ENCODE peak calls at places on chromosomes 1 and 21, in four cellular contexts. W, K, R and Z are unnamed samples.

GRCh38 chr1:54854376-54855020 is 32.5 kb downstream of the DHCR24 start:
- DNase-seq in W (no peak), K (no peak), R (no peak), Z (no peak)

GRCh38 chr1:26318338-26319064 is 743 bp downstream of the CD52 start:
- DNase-seq in W (no peak), K (peak; percentile 76), R (no peak), Z (no peak)

GRCh38 chr1:97827887-97828286 is 92.9 kb downstream of the DPYD start:
- DNase-seq in W (peak; percentile 63), K (peak; percentile 9), R (no peak), Z (peak; percentile 36)

GRCh38 chr1:67390041-67390887 is 39.9 kb downstream of the SERBP1 start:
- DNase-seq in W (no peak), K (no peak), R (peak; percentile 75), Z (no peak)

GRCh38 chr1:246151796-246152434 is 355.2 kb downstream of the SMYD3 start:
- DNase-seq in W (peak; percentile 67), K (no peak), R (peak; percentile 24), Z (peak; percentile 37)

GRCh38 chr1:243539636-243540035 is 283.8 kb downstream of the SDCCAG8 start:
- DNase-seq in W (no peak), K (no peak), R (no peak), Z (no peak)

GRCh38 chr1:117161887-117162286 is 40.3 kb upstream of the TRIM45 start:
- DNase-seq in W (no peak), K (no peak), R (no peak), Z (no peak)

GRCh38 chr1:53286950-53287349 is 40.9 kb downstream of the LRP8 start:
- DNase-seq in W (no peak), K (no peak), R (no peak), Z (peak; percentile 72)

GRCh38 chr1:23198373-23198772 is 18.9 kb downstream of the HTR1D start:
- DNase-seq in W (no peak), K (no peak), R (peak; percentile 92), Z (no peak)

GRCh38 chr1:206935491-206936067 is 10.7 kb downstream of the PIGR start:
- DNase-seq in W (peak; percentile 87), K (peak; percentile 63), R (peak; percentile 1), Z (peak; percentile 69)

GRCh38 chr1:109084563-109085517 is 5.7 kb upstream of the TMEM167B start:
- DNase-seq in W (no peak), K (no peak), R (peak; percentile 49), Z (no peak)

GRCh38 chr1:7690496-7691182 is 80.5 kb upstream of the VAMP3 start:
- DNase-seq in W (no peak), K (no peak), R (no peak), Z (no peak)

GRCh38 chr1:107262472-107263286 is 121.8 kb downstream of the NTNG1 start:
- DNase-seq in W (no peak), K (no peak), R (peak; percentile 1), Z (no peak)

GRCh38 chr1:96362623-96363022 is 359.0 kb upstream of the PTBP2 start:
- DNase-seq in W (no peak), K (no peak), R (peak; percentile 94), Z (no peak)

GRCh38 chr1:153842006-153842471 is 66.8 kb downstream of the SLC27A3 start:
- DNase-seq in W (no peak), K (no peak), R (peak; percentile 15), Z (no peak)

GRCh38 chr1:9558946-9559545 is 19.8 kb downstream of the SLC25A33 start:
- DNase-seq in W (peak; percentile 65), K (no peak), R (no peak), Z (no peak)

GRCh38 chr21:44996983-44997936 is 57.4 kb downstream of the SLX9 start:
- DNase-seq in W (no peak), K (no peak), R (no peak), Z (no peak)

GRCh38 chr1:81558291-81559076 is 242.2 kb upstream of the ADGRL2 start:
- DNase-seq in W (peak; percentile 26), K (no peak), R (peak; percentile 22), Z (no peak)

GRCh38 chr1:35666916-35667315 is 25.6 kb upstream of the PSMB2 start:
- DNase-seq in W (no peak), K (no peak), R (no peak), Z (no peak)

GRCh38 chr1:209207701-209208286 is 375.7 kb upstream of the CAMK1G start:
- DNase-seq in W (peak; percentile 84), K (peak; percentile 41), R (peak; percentile 66), Z (peak; percentile 92)